ENCODE peak calls at places on chromosome 17, in eight cellular contexts. L is left ventricle myocardium inferior, E is pancreas, J is A549, R is HFF-Myc, B is uterus, C is cardiac muscle cell, U is Peyer's patch. Y is an unnamed sample.

GRCh38 chr17:1878419-1879121 is 48.8 kb downstream of the RPA1 start:
- DNase-seq in B (no peak), U (no peak), J (no peak), L (no peak), C (peak; percentile 41), E (no peak), R (no peak), Y (no peak)

GRCh38 chr17:62094175-62094574 is 29.1 kb upstream of the MED13 start:
- DNase-seq in U (no peak), B (no peak), E (no peak), J (no peak), L (no peak), C (no peak), R (no peak), Y (no peak)

GRCh38 chr17:67095803-67096202 is 51.4 kb downstream of the CACNG1 start:
- DNase-seq in E (no peak), B (no peak), U (no peak), J (no peak), L (no peak), C (no peak), R (no peak), Y (no peak)

GRCh38 chr17:29256116-29256515 is 9.5 kb downstream of the CRYBA1 start:
- DNase-seq in U (no peak), L (no peak), B (no peak), J (no peak), E (no peak), R (no peak), C (no peak), Y (no peak)

GRCh38 chr17:80511222-80512180 is 33.1 kb upstream of the RPTOR start:
- DNase-seq in E (no peak), C (peak; percentile 11), J (no peak), R (no peak), L (no peak), B (no peak), U (no peak), Y (no peak)

GRCh38 chr17:2174048-2174447 is 119.1 kb downstream of the HIC1 start:
- DNase-seq in J (no peak), U (no peak), B (no peak), L (no peak), R (no peak), C (no peak), E (no peak), Y (no peak)

GRCh38 chr17:78538033-78538776 is 39.0 kb downstream of the DNAH17 start:
- DNase-seq in C (no peak), E (no peak), B (no peak), R (no peak), J (no peak), U (no peak), L (no peak), Y (peak; percentile 44)

GRCh38 chr17:1588781-1589585 is 26.4 kb upstream of the PITPNA start:
- DNase-seq in J (no peak), B (no peak), U (no peak), R (no peak), E (no peak), C (no peak), L (no peak), Y (no peak)

GRCh38 chr17:40224707-40225092 is 5.6 kb downstream of the WIPF2 start:
- DNase-seq in L (no peak), R (no peak), J (no peak), U (no peak), C (no peak), B (no peak), E (no peak), Y (no peak)

GRCh38 chr17:885971-886571 is 93.5 kb downstream of the NXN start:
- DNase-seq in U (no peak), J (no peak), B (peak; percentile 86), C (no peak), E (peak; percentile 89), R (no peak), L (peak; percentile 76), Y (no peak)

GRCh38 chr17:42130310-42130936 is 7.8 kb downstream of the HSPB9 start:
- DNase-seq in B (no peak), E (no peak), C (no peak), U (no peak), L (no peak), R (no peak), J (no peak), Y (no peak)

GRCh38 chr17:32503251-32504165 is 16.7 kb downstream of the CDK5R1 start:
- DNase-seq in U (peak; percentile 79), L (no peak), B (no peak), C (no peak), J (no peak), R (no peak), E (no peak), Y (peak; percentile 96)

GRCh38 chr17:77119668-77120301 is 21.0 kb upstream of the SEC14L1 start:
- DNase-seq in U (no peak), B (no peak), R (no peak), J (no peak), E (no peak), L (no peak), C (no peak), Y (no peak)

GRCh38 chr17:82230627-82231311 is 1.9 kb downstream of the SLC16A3 start:
- DNase-seq in U (peak; percentile 74), L (peak; percentile 92), J (peak; percentile 92), C (peak; percentile 88), R (no peak), E (peak; percentile 67), B (peak; percentile 91), Y (no peak)

GRCh38 chr17:34756670-34757021 is 177.3 kb downstream of the TMEM132E start:
- DNase-seq in E (no peak), B (no peak), U (no peak), J (no peak), L (no peak), C (no peak), R (no peak), Y (no peak)

GRCh38 chr17:29720471-29720990 is 97.8 kb upstream of the CORO6 start:
- DNase-seq in J (no peak), C (no peak), R (no peak), L (no peak), U (no peak), E (no peak), B (no peak), Y (no peak)

GRCh38 chr17:60604686-60605334 is 4.8 kb downstream of the PPM1D start:
- DNase-seq in B (no peak), U (no peak), C (no peak), R (no peak), E (no peak), L (no peak), J (no peak), Y (no peak)

GRCh38 chr17:32157225-32157624 is 14.9 kb downstream of the RHOT1 start:
- DNase-seq in C (no peak), B (no peak), R (no peak), E (no peak), U (no peak), J (no peak), L (no peak), Y (no peak)

GRCh38 chr17:838486-838885 is 56.3 kb downstream of the MRM3 start:
- DNase-seq in U (no peak), C (no peak), R (no peak), J (no peak), L (no peak), E (no peak), B (no peak), Y (no peak)

GRCh38 chr17:38869647-38870258 is at the start of gene LASP1:
- DNase-seq in R (no peak), L (peak; percentile 90), U (peak; percentile 92), B (peak; percentile 90), E (peak; percentile 91), J (peak; percentile 90), C (peak; percentile 92), Y (peak; percentile 81)

DNA sequence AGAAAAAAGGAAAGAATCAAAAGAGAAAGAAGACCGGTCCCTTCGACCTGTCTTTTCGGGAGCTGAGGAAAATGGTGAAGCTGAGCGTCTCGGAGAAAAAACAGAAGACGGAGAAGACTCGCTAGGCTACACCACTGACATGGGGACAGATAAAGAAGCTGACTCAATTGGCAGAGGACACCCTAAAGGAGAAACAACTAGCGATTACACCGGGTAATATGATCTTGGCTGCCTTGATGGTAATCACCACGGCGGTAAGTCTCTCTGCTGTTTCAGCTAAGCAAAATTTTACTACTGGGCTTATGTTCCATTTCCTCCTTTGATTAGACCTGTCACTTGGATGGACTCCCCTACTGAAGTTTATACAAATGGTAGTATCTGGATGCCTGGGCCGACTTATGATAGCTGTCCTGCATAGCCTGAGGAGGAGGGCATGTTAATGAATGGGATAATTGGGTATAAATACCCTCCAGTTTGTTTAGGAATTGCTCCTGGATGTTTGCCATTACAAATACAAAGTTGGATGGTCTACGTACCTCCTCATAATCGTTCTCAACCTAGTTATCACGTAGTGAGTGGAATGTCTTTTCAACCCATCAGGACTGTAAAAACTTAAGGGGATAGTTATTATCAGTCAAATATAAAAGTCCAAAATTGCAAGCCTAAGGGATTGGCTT is 24.1 kb downstream of the ALOX15B start:
- DNase-seq in L (no peak), U (no peak), J (no peak), E (no peak), R (no peak), B (no peak), C (no peak), Y (no peak)
- H3K4me3 ChIP-seq in L (no peak overlapping the region), U (no peak overlapping the region), J (no peak overlapping the region), E (no peak overlapping the region), R (no peak overlapping the region), B (no peak overlapping the region), C (no peak overlapping the region), Y (no peak overlapping the region)

GRCh38 chr17:44005527-44005864 is 1.1 kb downstream of the NAGS start:
- DNase-seq in B (no peak), J (no peak), E (no peak), U (no peak), R (no peak), C (no peak), L (no peak), Y (no peak)
- H3K4me3 ChIP-seq in B (no peak overlapping the region), J (no peak overlapping the region), E (no peak overlapping the region), U (peak overlapping the region; percentile 64), R (peak overlapping the region; percentile 25), C (peak overlapping the region; percentile 64), L (peak overlapping the region; percentile 81), Y (no peak overlapping the region)

GRCh38 chr17:12046786-12047185 is 26.1 kb downstream of the MAP2K4 start:
- DNase-seq in B (no peak), R (no peak), J (no peak), E (no peak), L (no peak), C (no peak), U (no peak), Y (no peak)

GRCh38 chr17:12040478-12040877 is 19.8 kb downstream of the MAP2K4 start:
- DNase-seq in B (no peak), L (no peak), R (no peak), E (no peak), J (no peak), U (no peak), C (no peak), Y (no peak)

GRCh38 chr17:12037970-12038369 is 17.3 kb downstream of the MAP2K4 start:
- DNase-seq in U (no peak), R (no peak), C (no peak), B (no peak), E (no peak), J (no peak), L (no peak), Y (no peak)

GRCh38 chr17:12043702-12044101 is 23.0 kb downstream of the MAP2K4 start:
- DNase-seq in J (no peak), L (no peak), E (no peak), C (no peak), B (no peak), U (no peak), R (no peak), Y (no peak)

GRCh38 chr17:12041316-12041715 is 20.6 kb downstream of the MAP2K4 start:
- DNase-seq in U (no peak), R (peak; percentile 25), E (no peak), C (no peak), J (peak; percentile 29), B (no peak), L (no peak), Y (no peak)
- H3K4me3 ChIP-seq in U (no peak overlapping the region), R (no peak overlapping the region), E (no peak overlapping the region), C (no peak overlapping the region), J (no peak overlapping the region), B (no peak overlapping the region), L (no peak overlapping the region), Y (no peak overlapping the region)

GRCh38 chr17:49996495-49997255 is 1.7 kb upstream of the DLX3 start:
- DNase-seq in J (peak; percentile 44), U (peak; percentile 26), L (peak; percentile 46), E (peak; percentile 64), B (peak; percentile 62), C (peak; percentile 80), R (no peak), Y (no peak)
- H3K4me3 ChIP-seq in J (peak overlapping the region; percentile 62), U (peak overlapping the region; percentile 2), L (peak overlapping the region; percentile 66), E (peak overlapping the region; percentile 14), B (peak overlapping the region; percentile 24), C (peak overlapping the region; percentile 30), R (peak overlapping the region; percentile 23), Y (peak overlapping the region; percentile 44)

Y was measured in Jurkat, Clone E6-1.